ENCODE peak calls at places on chromosome 3, in five cellular contexts. One of them, this sample, is unnamed. For H3K9me2, the result is how much of the 10 kb centered on the place peaks cover.

GRCh38 chr3:190883973-190884832 is 21.7 kb upstream of the GMNC start:
- DNase-seq in MM.1S: peak
- DNase-seq in hepatocyte: peak
- DNase-seq in GM23248: peak
- DNase-seq in HCT116: peak
- DNase-seq in this sample: peak

GRCh38 chr3:182470187-182470586 is 323.1 kb upstream of the ATP11B start:
- DNase-seq in MM.1S: no peak
- DNase-seq in hepatocyte: no peak
- DNase-seq in GM23248: no peak
- DNase-seq in HCT116: no peak
- DNase-seq in this sample: no peak

GRCh38 chr3:71397046-71397445 is 186.5 kb downstream of the FOXP1 start:
- DNase-seq in MM.1S: peak
- DNase-seq in hepatocyte: peak
- DNase-seq in GM23248: peak
- DNase-seq in HCT116: peak
- DNase-seq in this sample: peak

GRCh38 chr3:49026536-49026935 is 2.7 kb downstream of the IMPDH2 start:
- DNase-seq in MM.1S: no peak
- DNase-seq in hepatocyte: no peak
- DNase-seq in GM23248: no peak
- DNase-seq in HCT116: no peak
- DNase-seq in this sample: no peak

GRCh38 chr3:71416868-71417267 is 166.7 kb downstream of the FOXP1 start:
- DNase-seq in MM.1S: no peak
- DNase-seq in hepatocyte: no peak
- DNase-seq in GM23248: no peak
- DNase-seq in HCT116: peak
- DNase-seq in this sample: peak

GRCh38 chr3:99638244-99638948 is at the start of gene COL8A1:
- DNase-seq in MM.1S: no peak
- DNase-seq in hepatocyte: no peak
- DNase-seq in GM23248: peak
- DNase-seq in HCT116: no peak
- DNase-seq in this sample: no peak

GRCh38 chr3:9422712-9423424 is 25.5 kb downstream of the SETD5 start:
- DNase-seq in MM.1S: no peak
- DNase-seq in hepatocyte: peak
- DNase-seq in GM23248: peak
- DNase-seq in HCT116: peak
- DNase-seq in this sample: no peak

GRCh38 chr3:150605998-150606641 is 3.0 kb downstream of the SELENOT start:
- DNase-seq in MM.1S: no peak
- DNase-seq in hepatocyte: no peak
- DNase-seq in GM23248: peak
- DNase-seq in HCT116: no peak
- DNase-seq in this sample: peak

GRCh38 chr3:14283821-14284438 is 105.3 kb downstream of the LSM3 start:
- DNase-seq in MM.1S: no peak
- DNase-seq in hepatocyte: no peak
- DNase-seq in GM23248: no peak
- DNase-seq in HCT116: no peak
- DNase-seq in this sample: no peak

GRCh38 chr3:127781411-127782001 is 40.8 kb downstream of the MGLL start:
- DNase-seq in MM.1S: no peak
- DNase-seq in hepatocyte: no peak
- DNase-seq in GM23248: peak
- DNase-seq in HCT116: no peak
- DNase-seq in this sample: no peak

GRCh38 chr3:177959188-177959587 is 577.0 kb upstream of the KCNMB2 start:
- DNase-seq in MM.1S: no peak
- DNase-seq in hepatocyte: no peak
- DNase-seq in GM23248: no peak
- DNase-seq in HCT116: no peak
- DNase-seq in this sample: no peak

GRCh38 chr3:23206371-23206770 is 3.2 kb downstream of the UBE2E2 start:
- DNase-seq in MM.1S: no peak
- DNase-seq in hepatocyte: no peak
- DNase-seq in GM23248: no peak
- DNase-seq in HCT116: no peak
- DNase-seq in this sample: no peak

GRCh38 chr3:42635111-42635510 is 18.4 kb upstream of the ZBTB47 start:
- DNase-seq in MM.1S: no peak
- DNase-seq in hepatocyte: no peak
- DNase-seq in GM23248: peak
- DNase-seq in HCT116: no peak
- DNase-seq in this sample: peak

GRCh38 chr3:177622982-177623617 is 425.8 kb upstream of the TBL1XR1 start:
- DNase-seq in MM.1S: no peak
- DNase-seq in hepatocyte: no peak
- DNase-seq in GM23248: no peak
- DNase-seq in HCT116: no peak
- DNase-seq in this sample: no peak

GRCh38 chr3:42780892-42781700 is 8.0 kb upstream of the CCDC13 start:
- DNase-seq in MM.1S: peak
- DNase-seq in hepatocyte: peak
- DNase-seq in GM23248: peak
- DNase-seq in HCT116: peak
- DNase-seq in this sample: peak

GRCh38 chr3:151203053-151203420 is at the start of gene GPR171:
- DNase-seq in MM.1S: peak
- DNase-seq in hepatocyte: no peak
- DNase-seq in GM23248: no peak
- DNase-seq in HCT116: no peak
- DNase-seq in this sample: no peak

GRCh38 chr3:184746131-184747120 is 34.6 kb upstream of the MAGEF1 start:
- DNase-seq in MM.1S: no peak
- DNase-seq in hepatocyte: no peak
- DNase-seq in GM23248: no peak
- DNase-seq in HCT116: no peak
- DNase-seq in this sample: no peak

GRCh38 chr3:154244644-154245043 is 79.6 kb downstream of the DHX36 start:
- DNase-seq in MM.1S: no peak
- DNase-seq in hepatocyte: no peak
- DNase-seq in GM23248: peak
- DNase-seq in HCT116: no peak
- DNase-seq in this sample: peak

GRCh38 chr3:154904328-154904727 is 175.8 kb upstream of the MME start:
- DNase-seq in MM.1S: peak
- DNase-seq in hepatocyte: peak
- DNase-seq in GM23248: peak
- DNase-seq in HCT116: peak
- DNase-seq in this sample: peak

GRCh38 chr3:46411271-46411670 is 4.2 kb downstream of the CCRL2 start:
- DNase-seq in MM.1S: no peak
- DNase-seq in hepatocyte: no peak
- DNase-seq in GM23248: no peak
- DNase-seq in HCT116: no peak
- DNase-seq in this sample: no peak
- H3K4me2 ChIP-seq in MM.1S: no peak
- H3K4me2 ChIP-seq in hepatocyte: no peak
- H3K4me2 ChIP-seq in GM23248: no peak
- H3K4me2 ChIP-seq in HCT116: no peak
- H3K4me2 ChIP-seq in this sample: no peak

GRCh38 chr3:41159581-41160189 is 39.6 kb upstream of the CTNNB1 start:
- DNase-seq in MM.1S: no peak
- DNase-seq in hepatocyte: peak
- DNase-seq in GM23248: no peak
- DNase-seq in HCT116: peak
- DNase-seq in this sample: no peak

GRCh38 chr3:41164776-41165175 is 34.5 kb upstream of the CTNNB1 start:
- DNase-seq in MM.1S: no peak
- DNase-seq in hepatocyte: no peak
- DNase-seq in GM23248: no peak
- DNase-seq in HCT116: no peak
- DNase-seq in this sample: no peak

GRCh38 chr3:41162981-41163380 is 36.3 kb upstream of the CTNNB1 start:
- DNase-seq in MM.1S: no peak
- DNase-seq in hepatocyte: no peak
- DNase-seq in GM23248: no peak
- DNase-seq in HCT116: no peak
- DNase-seq in this sample: no peak

GRCh38 chr3:41162541-41162940 is 36.8 kb upstream of the CTNNB1 start:
- DNase-seq in MM.1S: no peak
- DNase-seq in hepatocyte: no peak
- DNase-seq in GM23248: no peak
- DNase-seq in HCT116: no peak
- DNase-seq in this sample: no peak

DNA sequence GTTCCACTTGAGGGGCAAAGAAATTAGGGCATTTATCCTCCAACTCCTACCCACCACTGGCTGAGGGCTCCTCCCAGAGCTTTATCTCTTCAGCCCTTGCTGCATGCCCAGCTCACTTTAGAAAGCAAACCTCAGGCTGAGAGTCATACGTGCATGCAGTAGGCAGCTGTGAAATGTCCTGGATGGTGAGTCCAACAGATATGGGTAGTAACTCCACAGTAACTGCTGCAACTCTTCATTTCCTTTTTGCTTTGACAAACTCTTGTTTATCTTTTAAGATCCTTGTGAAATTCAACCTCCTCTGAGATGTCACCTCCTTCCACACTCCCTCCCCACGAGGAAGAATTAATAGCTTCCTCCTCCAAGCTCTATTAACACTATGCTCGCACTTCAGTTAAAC is 35.9 kb upstream of the CTNNB1 start:
- DNase-seq in MM.1S: no peak
- DNase-seq in hepatocyte: peak
- DNase-seq in GM23248: no peak
- DNase-seq in HCT116: no peak
- DNase-seq in this sample: no peak
- H3K9me2 ChIP-seq in MM.1S: under half
- H3K9me2 ChIP-seq in hepatocyte: under half
- H3K9me2 ChIP-seq in GM23248: under half
- H3K9me2 ChIP-seq in HCT116: under half
- H3K9me2 ChIP-seq in this sample: under half

GRCh38 chr3:33403756-33404155 is 36.4 kb downstream of the UBP1 start:
- DNase-seq in MM.1S: no peak
- DNase-seq in hepatocyte: no peak
- DNase-seq in GM23248: no peak
- DNase-seq in HCT116: no peak
- DNase-seq in this sample: no peak

GRCh38 chr3:33398410-33398809 is 41.8 kb downstream of the UBP1 start:
- DNase-seq in MM.1S: no peak
- DNase-seq in hepatocyte: no peak
- DNase-seq in GM23248: no peak
- DNase-seq in HCT116: no peak
- DNase-seq in this sample: no peak

GRCh38 chr3:33395900-33396299 is 44.3 kb downstream of the UBP1 start:
- DNase-seq in MM.1S: no peak
- DNase-seq in hepatocyte: no peak
- DNase-seq in GM23248: no peak
- DNase-seq in HCT116: no peak
- DNase-seq in this sample: no peak

GRCh38 chr3:33402936-33403335 is 37.3 kb downstream of the UBP1 start:
- DNase-seq in MM.1S: no peak
- DNase-seq in hepatocyte: no peak
- DNase-seq in GM23248: no peak
- DNase-seq in HCT116: no peak
- DNase-seq in this sample: no peak

GRCh38 chr3:33401781-33402180 is 38.4 kb downstream of the UBP1 start:
- DNase-seq in MM.1S: no peak
- DNase-seq in hepatocyte: no peak
- DNase-seq in GM23248: peak
- DNase-seq in HCT116: no peak
- DNase-seq in this sample: no peak
- H3K4me2 ChIP-seq in MM.1S: no peak
- H3K4me2 ChIP-seq in hepatocyte: no peak
- H3K4me2 ChIP-seq in GM23248: peak
- H3K4me2 ChIP-seq in HCT116: no peak
- H3K4me2 ChIP-seq in this sample: no peak

GRCh38 chr3:64505419-64505818 is 182.4 kb downstream of the ADAMTS9 start:
- DNase-seq in MM.1S: no peak
- DNase-seq in hepatocyte: no peak
- DNase-seq in GM23248: no peak
- DNase-seq in HCT116: no peak
- DNase-seq in this sample: no peak
- H3K9me2 ChIP-seq in MM.1S: under half
- H3K9me2 ChIP-seq in hepatocyte: under half
- H3K9me2 ChIP-seq in GM23248: under half
- H3K9me2 ChIP-seq in HCT116: under half
- H3K9me2 ChIP-seq in this sample: under half

DNA sequence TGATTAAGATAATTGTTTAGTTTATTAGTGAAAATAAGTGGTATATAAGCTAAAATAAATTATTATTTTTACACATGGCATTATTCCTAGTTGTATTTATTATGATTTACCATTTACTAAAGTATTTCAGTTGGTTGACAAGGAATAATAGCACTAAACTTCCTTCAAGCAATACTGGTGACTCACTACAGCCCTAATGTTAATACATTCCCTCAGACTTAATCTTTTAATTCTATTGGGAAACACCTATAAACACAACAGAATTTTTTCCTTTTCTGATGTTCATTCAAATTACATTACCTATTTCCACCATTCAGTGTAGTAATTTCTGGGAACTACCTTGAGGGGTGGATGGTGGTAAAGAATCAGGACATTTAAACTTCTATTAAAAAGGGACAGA is 264.0 kb downstream of the TIGIT start:
- DNase-seq in MM.1S: no peak
- DNase-seq in hepatocyte: no peak
- DNase-seq in GM23248: peak
- DNase-seq in HCT116: no peak
- DNase-seq in this sample: no peak
- H3K4me2 ChIP-seq in MM.1S: no peak
- H3K4me2 ChIP-seq in hepatocyte: no peak
- H3K4me2 ChIP-seq in GM23248: peak
- H3K4me2 ChIP-seq in HCT116: peak
- H3K4me2 ChIP-seq in this sample: no peak

DNA sequence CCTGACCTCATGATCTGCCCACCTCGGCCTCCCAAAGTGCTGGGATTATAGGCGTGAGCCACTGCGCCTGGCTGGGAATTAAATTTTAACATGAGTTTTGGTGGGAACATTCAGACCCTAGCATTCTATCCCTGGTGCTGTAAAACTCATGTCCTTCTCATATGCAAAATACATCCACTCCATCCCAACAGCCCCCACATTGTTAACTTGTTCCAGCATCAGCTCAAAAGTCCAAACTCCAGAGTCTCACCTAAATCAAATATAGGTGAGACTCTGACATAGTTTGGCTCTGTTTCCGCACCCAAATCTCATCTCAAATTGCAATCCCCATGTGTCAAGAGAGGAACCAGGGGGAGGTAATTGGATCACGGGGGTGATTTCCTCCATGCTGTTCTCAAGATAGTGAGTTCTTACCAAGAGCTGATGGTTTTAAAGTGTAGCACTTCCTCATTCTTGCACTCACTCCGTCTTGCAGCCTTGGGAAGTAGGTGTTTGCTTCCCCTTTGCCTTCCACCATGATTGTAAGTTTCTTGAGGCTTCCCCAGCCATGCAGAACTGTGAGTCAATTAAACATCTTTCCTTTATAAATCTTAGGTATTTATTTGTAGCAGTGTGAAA is 96.2 kb upstream of the PLCL2 start:
- DNase-seq in MM.1S: no peak
- DNase-seq in hepatocyte: no peak
- DNase-seq in GM23248: no peak
- DNase-seq in HCT116: no peak
- DNase-seq in this sample: no peak
- H3K9me2 ChIP-seq in MM.1S: under half
- H3K9me2 ChIP-seq in hepatocyte: under half
- H3K9me2 ChIP-seq in GM23248: under half
- H3K9me2 ChIP-seq in HCT116: under half
- H3K9me2 ChIP-seq in this sample: under half

GRCh38 chr3:66620185-66620803 is 119.5 kb upstream of the LRIG1 start:
- DNase-seq in MM.1S: no peak
- DNase-seq in hepatocyte: no peak
- DNase-seq in GM23248: no peak
- DNase-seq in HCT116: no peak
- DNase-seq in this sample: no peak
- H3K4me2 ChIP-seq in MM.1S: no peak
- H3K4me2 ChIP-seq in hepatocyte: no peak
- H3K4me2 ChIP-seq in GM23248: no peak
- H3K4me2 ChIP-seq in HCT116: no peak
- H3K4me2 ChIP-seq in this sample: no peak

This sample was measured in Karpas-422.